ENCODE peak calls at places on chromosomes 2 and 18, in ten cellular contexts. One of them, this sample, is unnamed.

GRCh38 chr18:34801769-34802168 is 91.7 kb downstream of the DTNA start:
- DNase-seq in GM23248: peak; percentile 89
- DNase-seq in thoracic aorta: no peak
- DNase-seq in HepG2: no peak
- DNase-seq in NT2/D1: no peak
- DNase-seq in CD8-positive, alpha-beta T cell: no peak
- DNase-seq in RWPE2: no peak
- DNase-seq in kidney: no peak
- DNase-seq in lower lobe of right lung: no peak
- DNase-seq in transverse colon: no peak
- DNase-seq in this sample: no peak

GRCh38 chr2:196242131-196242620 is 70.8 kb upstream of the STK17B start:
- DNase-seq in transverse colon: no peak
- DNase-seq in CD8-positive, alpha-beta T cell: no peak
- DNase-seq in lower lobe of right lung: peak; percentile 53
- DNase-seq in NT2/D1: no peak
- DNase-seq in kidney: no peak
- DNase-seq in RWPE2: no peak
- DNase-seq in HepG2: no peak
- DNase-seq in GM23248: peak; percentile 79
- DNase-seq in thoracic aorta: no peak
- DNase-seq in this sample: no peak

GRCh38 chr2:74768401-74768914 is 65.5 kb upstream of the HK2 start:
- DNase-seq in NT2/D1: no peak
- DNase-seq in HepG2: no peak
- DNase-seq in RWPE2: no peak
- DNase-seq in GM23248: peak; percentile 60
- DNase-seq in CD8-positive, alpha-beta T cell: no peak
- DNase-seq in transverse colon: no peak
- DNase-seq in kidney: no peak
- DNase-seq in thoracic aorta: no peak
- DNase-seq in lower lobe of right lung: no peak
- DNase-seq in this sample: no peak

GRCh38 chr2:226985227-226985946 is 149.5 kb downstream of the RHBDD1 start:
- DNase-seq in lower lobe of right lung: no peak
- DNase-seq in transverse colon: peak; percentile 15
- DNase-seq in kidney: no peak
- DNase-seq in CD8-positive, alpha-beta T cell: no peak
- DNase-seq in thoracic aorta: no peak
- DNase-seq in GM23248: peak; percentile 89
- DNase-seq in NT2/D1: peak; percentile 38
- DNase-seq in RWPE2: no peak
- DNase-seq in HepG2: peak; percentile 72
- DNase-seq in this sample: no peak

GRCh38 chr18:10249270-10249669 is 205.2 kb upstream of the APCDD1 start:
- DNase-seq in NT2/D1: no peak
- DNase-seq in CD8-positive, alpha-beta T cell: no peak
- DNase-seq in GM23248: no peak
- DNase-seq in RWPE2: no peak
- DNase-seq in transverse colon: no peak
- DNase-seq in thoracic aorta: no peak
- DNase-seq in lower lobe of right lung: no peak
- DNase-seq in HepG2: no peak
- DNase-seq in kidney: no peak
- DNase-seq in this sample: no peak

GRCh38 chr18:32771871-32772499 is 838 bp downstream of the KLHL14 start:
- DNase-seq in RWPE2: no peak
- DNase-seq in lower lobe of right lung: no peak
- DNase-seq in GM23248: peak; percentile 4
- DNase-seq in CD8-positive, alpha-beta T cell: no peak
- DNase-seq in thoracic aorta: no peak
- DNase-seq in kidney: peak; percentile 79
- DNase-seq in NT2/D1: no peak
- DNase-seq in transverse colon: no peak
- DNase-seq in HepG2: no peak
- DNase-seq in this sample: no peak

GRCh38 chr2:36737131-36737750 is 40.7 kb downstream of the VIT start:
- DNase-seq in kidney: no peak
- DNase-seq in lower lobe of right lung: no peak
- DNase-seq in thoracic aorta: no peak
- DNase-seq in CD8-positive, alpha-beta T cell: no peak
- DNase-seq in NT2/D1: peak; percentile 90
- DNase-seq in transverse colon: no peak
- DNase-seq in HepG2: no peak
- DNase-seq in GM23248: no peak
- DNase-seq in RWPE2: no peak
- DNase-seq in this sample: no peak

GRCh38 chr2:24926602-24927252 is 6.7 kb upstream of the ADCY3 start:
- DNase-seq in kidney: peak; percentile 91
- DNase-seq in transverse colon: peak; percentile 32
- DNase-seq in thoracic aorta: no peak
- DNase-seq in HepG2: no peak
- DNase-seq in RWPE2: no peak
- DNase-seq in lower lobe of right lung: peak; percentile 65
- DNase-seq in GM23248: peak; percentile 79
- DNase-seq in NT2/D1: no peak
- DNase-seq in CD8-positive, alpha-beta T cell: no peak
- DNase-seq in this sample: no peak

DNA sequence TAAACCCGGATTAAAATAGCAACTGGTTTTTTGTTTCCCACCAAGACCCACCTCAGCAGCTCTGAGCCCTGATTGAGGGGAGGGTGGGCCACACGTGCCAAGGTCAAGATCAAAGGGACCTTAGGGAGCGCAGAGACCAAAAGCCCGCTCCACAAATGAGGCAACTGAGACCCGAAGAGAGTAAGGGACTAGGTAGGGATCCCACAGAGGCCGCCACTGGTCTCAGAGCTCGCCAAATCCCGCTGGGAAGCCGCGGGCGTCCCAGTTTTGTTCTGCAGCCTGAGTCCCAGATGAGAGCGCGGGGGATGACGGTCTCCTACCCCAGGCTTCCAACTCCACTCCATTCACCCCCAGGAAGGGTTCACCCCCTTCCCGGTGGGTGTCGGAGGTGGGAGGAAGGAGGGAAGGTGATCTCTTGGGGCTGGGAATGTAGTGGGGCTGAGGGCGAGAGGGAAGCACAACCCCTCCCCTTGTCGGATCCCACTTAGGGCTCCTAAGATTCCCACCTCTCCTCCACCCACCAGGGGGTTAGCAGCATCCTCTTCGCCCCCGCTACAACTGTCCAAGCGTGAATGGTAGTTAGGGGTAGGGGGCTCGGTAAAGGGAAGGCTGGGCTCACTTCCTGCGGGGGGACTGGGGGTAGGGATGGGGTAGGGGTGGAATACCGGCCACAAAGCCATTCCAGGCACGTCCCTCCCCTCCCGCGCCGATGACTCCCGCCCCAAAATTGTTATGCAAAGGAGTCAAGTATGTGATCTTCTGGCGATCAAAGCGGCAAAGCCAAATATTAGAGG is 7.3 kb upstream of the EN1 start:
- DNase-seq in HepG2: no peak
- DNase-seq in lower lobe of right lung: no peak
- DNase-seq in NT2/D1: no peak
- DNase-seq in thoracic aorta: no peak
- DNase-seq in RWPE2: no peak
- DNase-seq in transverse colon: no peak
- DNase-seq in GM23248: no peak
- DNase-seq in kidney: no peak
- DNase-seq in CD8-positive, alpha-beta T cell: no peak
- DNase-seq in this sample: no peak
- H3K9me3 ChIP-seq in HepG2: no peaks in the 10 kb centered on the region
- H3K9me3 ChIP-seq in lower lobe of right lung: no peaks in the 10 kb centered on the region
- H3K9me3 ChIP-seq in NT2/D1: no peaks in the 10 kb centered on the region
- H3K9me3 ChIP-seq in thoracic aorta: no peaks in the 10 kb centered on the region
- H3K9me3 ChIP-seq in RWPE2: no peaks in the 10 kb centered on the region
- H3K9me3 ChIP-seq in transverse colon: no peaks in the 10 kb centered on the region
- H3K9me3 ChIP-seq in GM23248: no peaks in the 10 kb centered on the region
- H3K9me3 ChIP-seq in kidney: no peaks in the 10 kb centered on the region
- H3K9me3 ChIP-seq in CD8-positive, alpha-beta T cell: no peaks in the 10 kb centered on the region
- H3K9me3 ChIP-seq in this sample: no peaks in the 10 kb centered on the region

DNA sequence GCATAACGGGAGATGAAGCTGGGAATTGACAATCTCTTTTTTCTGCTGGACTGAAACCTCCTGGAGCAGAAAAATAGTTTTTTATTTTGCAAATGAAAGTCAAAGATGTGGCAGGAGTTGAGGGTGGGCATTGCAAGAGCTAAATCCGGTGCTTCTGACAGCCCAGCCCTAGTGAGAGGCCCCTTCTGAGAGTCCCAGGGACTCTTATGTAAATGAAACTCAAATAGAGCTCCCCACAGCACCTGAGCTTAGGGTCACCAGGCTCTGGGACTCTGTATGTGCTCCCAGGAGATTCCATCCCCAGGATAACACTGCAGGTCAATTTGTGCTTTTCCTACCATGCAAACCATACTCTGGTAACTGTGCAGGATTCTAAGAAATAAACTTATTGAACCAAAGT is 192.8 kb downstream of the ANKRD30B start:
- DNase-seq in transverse colon: no peak
- DNase-seq in GM23248: no peak
- DNase-seq in thoracic aorta: no peak
- DNase-seq in RWPE2: no peak
- DNase-seq in CD8-positive, alpha-beta T cell: no peak
- DNase-seq in lower lobe of right lung: no peak
- DNase-seq in NT2/D1: no peak
- DNase-seq in kidney: no peak
- DNase-seq in HepG2: no peak
- DNase-seq in this sample: no peak
- H3K9me3 ChIP-seq in transverse colon: no peaks in the 10 kb centered on the region
- H3K9me3 ChIP-seq in GM23248: no peaks in the 10 kb centered on the region
- H3K9me3 ChIP-seq in thoracic aorta: no peaks in the 10 kb centered on the region
- H3K9me3 ChIP-seq in RWPE2: no peaks in the 10 kb centered on the region
- H3K9me3 ChIP-seq in CD8-positive, alpha-beta T cell: no peaks in the 10 kb centered on the region
- H3K9me3 ChIP-seq in lower lobe of right lung: no peaks in the 10 kb centered on the region
- H3K9me3 ChIP-seq in NT2/D1: no peaks in the 10 kb centered on the region
- H3K9me3 ChIP-seq in kidney: no peaks in the 10 kb centered on the region
- H3K9me3 ChIP-seq in HepG2: no peaks in the 10 kb centered on the region
- H3K9me3 ChIP-seq in this sample: no peaks in the 10 kb centered on the region

DNA sequence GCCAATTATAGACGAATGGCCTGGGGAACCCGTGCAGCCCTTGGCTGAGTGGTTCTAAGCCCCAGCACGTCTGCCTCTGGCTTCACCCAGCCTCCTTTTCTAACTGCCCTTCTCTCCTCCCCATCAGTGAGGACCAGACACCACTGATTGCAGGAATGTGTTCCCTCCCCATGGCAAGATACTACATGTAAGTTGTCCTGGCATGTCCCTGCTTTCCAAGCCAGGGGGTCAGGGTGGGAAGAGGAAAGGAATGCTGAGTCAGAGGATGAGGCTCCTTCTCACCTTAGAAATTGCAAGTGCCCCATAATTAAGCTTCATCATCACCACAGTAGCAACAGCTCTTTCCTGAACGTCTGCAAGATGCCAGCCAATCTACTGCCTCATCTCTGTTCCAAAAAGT is 4.8 kb downstream of the IL1F10 start:
- DNase-seq in lower lobe of right lung: no peak
- DNase-seq in thoracic aorta: no peak
- DNase-seq in CD8-positive, alpha-beta T cell: no peak
- DNase-seq in NT2/D1: no peak
- DNase-seq in kidney: no peak
- DNase-seq in transverse colon: no peak
- DNase-seq in RWPE2: no peak
- DNase-seq in HepG2: no peak
- DNase-seq in GM23248: no peak
- DNase-seq in this sample: no peak
- H3K9me3 ChIP-seq in lower lobe of right lung: no peaks in the 10 kb centered on the region
- H3K9me3 ChIP-seq in thoracic aorta: no peaks in the 10 kb centered on the region
- H3K9me3 ChIP-seq in CD8-positive, alpha-beta T cell: no peaks in the 10 kb centered on the region
- H3K9me3 ChIP-seq in NT2/D1: no peaks in the 10 kb centered on the region
- H3K9me3 ChIP-seq in kidney: no peaks in the 10 kb centered on the region
- H3K9me3 ChIP-seq in transverse colon: no peaks in the 10 kb centered on the region
- H3K9me3 ChIP-seq in RWPE2: no peaks in the 10 kb centered on the region
- H3K9me3 ChIP-seq in HepG2: no peaks in the 10 kb centered on the region
- H3K9me3 ChIP-seq in GM23248: no peaks in the 10 kb centered on the region
- H3K9me3 ChIP-seq in this sample: no peaks in the 10 kb centered on the region

DNA sequence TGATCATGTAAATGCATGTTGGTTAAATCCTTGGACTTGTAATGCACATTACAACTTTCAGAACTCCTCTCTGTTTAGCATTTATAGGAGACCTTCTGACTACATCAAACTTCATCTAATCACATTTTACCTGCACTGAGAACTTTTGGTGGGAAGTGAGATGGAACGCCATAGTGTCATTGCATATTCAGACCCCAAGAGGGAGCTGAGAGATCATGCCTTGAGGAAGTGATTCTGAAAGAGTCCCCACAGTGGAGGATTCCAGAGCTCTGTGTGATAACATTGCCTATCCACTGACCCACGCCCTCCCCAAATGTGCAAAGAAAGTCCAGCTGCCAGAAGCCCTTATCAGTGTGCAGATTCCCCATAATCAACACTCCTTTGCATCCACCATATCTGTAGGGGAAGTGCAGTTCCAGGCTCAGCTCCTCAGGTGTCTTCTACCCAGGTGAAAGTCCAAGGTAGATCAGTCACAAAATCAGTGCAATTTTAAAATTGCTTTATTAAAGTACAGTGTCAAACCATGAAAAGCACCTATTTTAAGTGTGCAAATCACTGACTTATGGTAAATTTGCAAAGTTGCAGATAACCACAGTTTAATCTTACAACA is 212.4 kb downstream of the RPIA start:
- DNase-seq in kidney: no peak
- DNase-seq in GM23248: peak; percentile 58
- DNase-seq in lower lobe of right lung: no peak
- DNase-seq in NT2/D1: peak; percentile 25
- DNase-seq in transverse colon: no peak
- DNase-seq in CD8-positive, alpha-beta T cell: no peak
- DNase-seq in RWPE2: no peak
- DNase-seq in thoracic aorta: no peak
- DNase-seq in HepG2: peak; percentile 58
- DNase-seq in this sample: no peak
- H3K9me3 ChIP-seq in kidney: no peaks in the 10 kb centered on the region
- H3K9me3 ChIP-seq in GM23248: no peaks in the 10 kb centered on the region
- H3K9me3 ChIP-seq in lower lobe of right lung: no peaks in the 10 kb centered on the region
- H3K9me3 ChIP-seq in NT2/D1: no peaks in the 10 kb centered on the region
- H3K9me3 ChIP-seq in transverse colon: no peaks in the 10 kb centered on the region
- H3K9me3 ChIP-seq in CD8-positive, alpha-beta T cell: no peaks in the 10 kb centered on the region
- H3K9me3 ChIP-seq in RWPE2: no peaks in the 10 kb centered on the region
- H3K9me3 ChIP-seq in thoracic aorta: no peaks in the 10 kb centered on the region
- H3K9me3 ChIP-seq in HepG2: no peaks in the 10 kb centered on the region
- H3K9me3 ChIP-seq in this sample: no peaks in the 10 kb centered on the region

This sample was measured in T-helper 17 cell.